ENCODE peak calls at places on chromosomes 3 and 15, in eight cellular contexts. E, B, Y, H, K, T, R and U are unnamed samples.

GRCh38 chr3:76442374-76442915 is 597.5 kb upstream of the ROBO2 start:
- DNase-seq in T (no peak), K (no peak), R (no peak), H (no peak), Y (no peak), B (no peak), E (no peak), U (no peak)

GRCh38 chr3:73603771-73604171 is 21.0 kb downstream of the PDZRN3 start:
- DNase-seq in Y (no peak), R (no peak), B (no peak), H (no peak), K (no peak), T (peak), E (no peak), U (no peak)

GRCh38 chr3:178602864-178603263 is 66.6 kb downstream of the KCNMB2 start:
- DNase-seq in T (no peak), H (no peak), K (no peak), E (no peak), B (no peak), R (no peak), Y (no peak), U (no peak)

GRCh38 chr15:78810377-78811123 is 714 bp downstream of the ADAMTS7 start:
- DNase-seq in Y (no peak), B (no peak), K (peak), T (peak), E (no peak), H (peak), R (peak), U (no peak)

GRCh38 chr3:102741694-102742093 is 306.9 kb downstream of the ZPLD1 start:
- DNase-seq in T (no peak), Y (no peak), H (no peak), R (no peak), B (no peak), E (no peak), K (no peak), U (no peak)

GRCh38 chr15:90895571-90896117 is 7.5 kb upstream of the MAN2A2 start:
- DNase-seq in H (no peak), T (no peak), K (no peak), B (no peak), E (no peak), R (no peak), Y (no peak), U (no peak)

GRCh38 chr15:56732881-56733130 is 503 bp downstream of the ZNF280D start:
- DNase-seq in H (no peak), T (no peak), K (no peak), E (no peak), R (no peak), B (no peak), Y (no peak), U (no peak)

GRCh38 chr3:46944191-46944590 is 32.4 kb downstream of the CCDC12 start:
- DNase-seq in B (no peak), H (no peak), Y (no peak), T (no peak), K (no peak), E (no peak), R (no peak), U (no peak)